ENCODE peak calls at places on chromosome 21, in eight cellular contexts. R is fibroblast of pulmonary artery; O is SW 1271; F is cardiac muscle cell; M is activated T-cell treated with anti-CD3 and anti-CD28 coated beads for 24 hours; V is IMR-90; C is kidney glomerular epithelial cell; L is activated CD8-positive, alpha-beta memory T cell treated with anti-CD3 and anti-CD28 coated beads for 48 hours. X is an unnamed sample.
A peak's percentile ranks its signal among the peaks of the same experiment; 100 is the strongest.

GRCh38 chr21:46518983-46519583 is 60.4 kb downstream of the DIP2A start:
- DNase-seq in R (peak; percentile 38), O (no peak), F (peak; percentile 46), M (no peak), V (peak; percentile 27), C (no peak), L (no peak), X (no peak)

GRCh38 chr21:41164981-41165650 is 2.8 kb upstream of the BACE2 start:
- DNase-seq in R (peak; percentile 29), O (no peak), F (no peak), M (no peak), V (peak; percentile 58), C (peak; percentile 18), L (no peak), X (no peak)

GRCh38 chr21:25635310-25635709 is 3.7 kb upstream of the JAM2 start:
- DNase-seq in R (no peak), O (no peak), F (no peak), M (no peak), V (no peak), C (no peak), L (no peak), X (no peak)

GRCh38 chr21:45011911-45012660 is 62.3 kb upstream of the ADARB1 start:
- DNase-seq in R (peak; percentile 89), O (peak; percentile 81), F (peak; percentile 63), M (no peak), V (peak; percentile 94), C (peak; percentile 89), L (no peak), X (peak; percentile 37)

GRCh38 chr21:45322960-45323461 is 35.3 kb upstream of the POFUT2 start:
- DNase-seq in R (peak; percentile 54), O (no peak), F (no peak), M (no peak), V (no peak), C (no peak), L (no peak), X (no peak)

GRCh38 chr21:45632897-45633260 is 10.6 kb upstream of the PCBP3 start:
- DNase-seq in R (no peak), O (no peak), F (no peak), M (no peak), V (no peak), C (no peak), L (no peak), X (no peak)

GRCh38 chr21:37496972-37497371 is 130.4 kb downstream of the DYRK1A start:
- DNase-seq in R (peak; percentile 33), O (peak; percentile 6), F (no peak), M (no peak), V (no peak), C (no peak), L (no peak), X (no peak)

GRCh38 chr21:16076465-16076864 is 346.7 kb downstream of the USP25 start:
- DNase-seq in R (no peak), O (no peak), F (no peak), M (no peak), V (no peak), C (no peak), L (no peak), X (no peak)